ENCODE peak calls at places on chromosomes 4 and X, in nine cellular contexts. T, K, X, G, V, Z, R, A and Y are unnamed samples. For H3K4me1, the result is how much of the 10 kb centered on the place peaks cover.

GRCh38 chr4:154911097-154911496 is 130.0 kb downstream of the RBM46 start:
- DNase-seq in T (no peak), R (no peak), V (peak), Z (no peak), G (peak), K (no peak), X (peak), A (no peak), Y (no peak)

GRCh38 chr4:98610926-98611325 is 47.5 kb downstream of the TSPAN5 start:
- DNase-seq in T (no peak), V (no peak), G (no peak), R (no peak), X (no peak), A (no peak), K (no peak), Z (no peak), Y (no peak)

GRCh38 chrX:39766882-39767281 is 330.9 kb downstream of the BCOR start:
- DNase-seq in Z (no peak), X (no peak), A (no peak), K (no peak), G (no peak), T (no peak), R (no peak), V (no peak), Y (no peak)

GRCh38 chrX:54494970-54495813 is 842 bp downstream of the FGD1 start:
- DNase-seq in R (no peak), T (no peak), A (peak), G (no peak), K (no peak), V (peak), Z (no peak), X (peak), Y (no peak)

GRCh38 chr4:129994715-129995114 is 898.8 kb downstream of the C4orf33 start:
- DNase-seq in T (no peak), X (no peak), R (no peak), A (no peak), K (no peak), G (no peak), V (no peak), Z (no peak), Y (no peak)

GRCh38 chr4:8689741-8690140 is 97.2 kb downstream of the CPZ start:
- DNase-seq in R (no peak), K (peak), A (no peak), X (no peak), G (no peak), V (no peak), Z (no peak), T (no peak), Y (no peak)

GRCh38 chrX:39550795-39551361 is 546.9 kb downstream of the BCOR start:
- DNase-seq in K (no peak), X (no peak), V (no peak), A (no peak), R (no peak), Z (no peak), G (peak), T (no peak), Y (no peak)

GRCh38 chr4:4845027-4845426 is 14.4 kb upstream of the MSX1 start:
- DNase-seq in X (no peak), Z (no peak), A (no peak), V (no peak), K (no peak), R (no peak), T (no peak), G (no peak), Y (no peak)

GRCh38 chr4:40490481-40490880 is 139.2 kb downstream of the RBM47 start:
- DNase-seq in R (no peak), Z (no peak), X (no peak), T (no peak), G (no peak), V (no peak), A (no peak), K (no peak), Y (no peak)

GRCh38 chr4:121998024-121998423 is 46.2 kb upstream of the TRPC3 start:
- DNase-seq in A (no peak), Z (no peak), T (no peak), X (peak), K (no peak), G (peak), V (peak), R (no peak), Y (peak)

GRCh38 chrX:141839856-141840255 is 1.7 kb downstream of the MAGEC3 start:
- DNase-seq in T (no peak), R (no peak), Z (no peak), X (peak), A (no peak), G (no peak), V (no peak), K (no peak), Y (no peak)

GRCh38 chr4:186808635-186809018 is 85.0 kb upstream of the FAT1 start:
- DNase-seq in X (peak), G (no peak), A (no peak), R (no peak), V (no peak), T (no peak), Z (no peak), K (no peak), Y (no peak)

GRCh38 chrX:138034136-138034535 is 468.2 kb downstream of the ZIC3 start:
- DNase-seq in V (peak), X (peak), K (no peak), G (peak), Z (no peak), A (no peak), T (no peak), R (no peak), Y (no peak)

GRCh38 chr4:145153181-145153903 is 27.0 kb downstream of the OTUD4 start:
- DNase-seq in X (no peak), R (no peak), T (no peak), A (no peak), Z (no peak), K (no peak), G (no peak), V (no peak), Y (no peak)

GRCh38 chrX:16826207-16826606 is 39.9 kb downstream of the TXLNG start:
- DNase-seq in V (no peak), R (no peak), K (no peak), A (peak), G (peak), X (peak), T (peak), Z (no peak), Y (no peak)

DNA sequence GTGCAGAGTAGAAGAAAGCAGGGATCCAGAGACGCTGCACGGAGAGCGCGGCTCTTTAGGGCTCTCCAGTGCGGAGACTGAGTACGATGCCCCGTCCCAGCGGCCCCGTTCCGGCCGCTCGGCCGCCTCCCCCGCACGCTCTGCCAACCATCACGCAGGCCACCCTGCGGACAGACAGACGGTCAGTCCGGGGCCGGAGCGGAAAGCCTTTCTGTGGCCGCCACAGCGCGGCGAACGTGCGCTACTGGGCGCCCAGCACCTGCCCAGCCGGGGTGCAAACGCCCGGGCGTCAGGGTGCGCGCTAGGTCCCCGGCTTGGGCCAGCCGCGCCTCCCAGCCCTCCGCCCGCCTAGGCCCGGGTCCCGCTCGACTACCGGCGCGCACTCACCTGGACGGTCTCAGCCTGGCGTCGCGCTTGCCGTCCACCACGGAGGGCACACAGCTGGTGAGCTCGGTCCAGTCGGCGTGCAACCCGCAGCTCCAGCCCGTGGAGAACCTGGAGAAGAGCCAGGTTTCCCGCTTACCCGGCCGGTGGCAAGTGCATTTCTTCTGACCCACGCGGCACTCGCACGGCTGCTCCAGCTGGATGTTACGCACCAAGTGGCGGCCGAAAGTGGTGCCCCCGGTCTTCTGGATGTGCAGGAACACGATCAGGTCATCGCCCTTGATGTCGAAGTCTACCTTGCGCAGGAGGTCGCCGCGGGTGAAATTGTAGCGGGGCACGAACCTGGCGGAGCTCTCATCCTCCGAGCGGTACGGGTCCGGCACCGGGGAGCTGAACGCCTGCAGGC is 1.8 kb downstream of the HS6ST2 start:
- DNase-seq in G (no peak), T (no peak), V (peak), A (no peak), Z (no peak), R (no peak), K (no peak), X (no peak), Y (no peak)
- H3K4me3 ChIP-seq in G (no peak), T (no peak), V (peak), A (no peak), Z (no peak), R (peak), K (peak), X (peak), Y (no peak)

DNA sequence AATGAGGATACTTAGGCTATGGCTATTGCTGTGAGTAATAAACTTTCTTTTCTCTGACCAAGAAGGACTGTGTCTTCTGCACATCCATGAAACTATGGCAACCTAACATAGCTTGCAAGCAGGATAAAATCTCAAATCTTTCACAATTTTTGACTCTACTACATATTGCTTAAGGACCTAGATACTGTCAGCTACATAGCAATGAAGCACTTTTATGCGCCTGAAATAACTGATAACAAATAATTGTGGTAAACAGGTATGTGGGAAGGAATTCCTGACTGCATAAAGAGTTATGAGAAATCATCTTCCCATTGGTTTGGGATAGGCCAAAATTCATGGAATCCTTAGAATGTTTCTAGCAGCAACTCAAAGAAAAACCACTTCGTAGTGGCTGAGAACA is 41.2 kb upstream of the PDGFC start:
- DNase-seq in X (peak), A (peak), V (no peak), K (no peak), T (no peak), R (no peak), Z (no peak), G (peak), Y (no peak)
- H3K4me1 ChIP-seq in X (under half), A (under half), V (under half), K (under half), T (under half), R (under half), Z (under half), G (under half), Y (under half)

GRCh38 chrX:136766785-136767103 is 14.0 kb downstream of the ARHGEF6 start:
- DNase-seq in T (no peak), V (peak), X (no peak), R (no peak), K (no peak), G (no peak), A (no peak), Z (no peak), Y (no peak)

GRCh38 chrX:136765957-136766356 is 14.8 kb downstream of the ARHGEF6 start:
- DNase-seq in X (no peak), V (no peak), G (peak), K (no peak), T (no peak), Z (no peak), R (no peak), A (no peak), Y (no peak)

GRCh38 chrX:136764206-136764605 is 16.5 kb downstream of the ARHGEF6 start:
- DNase-seq in A (no peak), Z (no peak), K (no peak), T (no peak), X (no peak), G (no peak), R (no peak), V (no peak), Y (no peak)

GRCh38 chrX:136767104-136767941 is 13.4 kb downstream of the ARHGEF6 start:
- DNase-seq in X (peak), T (peak), Z (no peak), G (peak), V (peak), K (no peak), R (peak), A (peak), Y (peak)

GRCh38 chrX:136768469-136769084 is 12.2 kb downstream of the ARHGEF6 start:
- DNase-seq in Z (no peak), V (no peak), A (peak), K (no peak), G (peak), T (no peak), R (peak), X (peak), Y (peak)
- H3K4me3 ChIP-seq in Z (peak), V (peak), A (no peak), K (peak), G (no peak), T (peak), R (no peak), X (peak), Y (peak)

GRCh38 chr4:3485011-3485881 is 22.1 kb downstream of the DOK7 start:
- DNase-seq in R (no peak), A (no peak), G (no peak), X (peak), Z (no peak), K (no peak), T (no peak), V (no peak), Y (no peak)

GRCh38 chr4:3488791-3489190 is 25.7 kb downstream of the DOK7 start:
- DNase-seq in V (no peak), R (no peak), T (no peak), K (no peak), G (no peak), A (no peak), Z (no peak), X (no peak), Y (no peak)

GRCh38 chr4:3487861-3488260 is 24.8 kb downstream of the DOK7 start:
- DNase-seq in T (no peak), R (no peak), A (no peak), V (no peak), K (no peak), Z (no peak), G (no peak), X (no peak), Y (no peak)

GRCh38 chr4:3485882-3486555 is 22.9 kb downstream of the DOK7 start:
- DNase-seq in X (no peak), Z (no peak), A (no peak), V (no peak), T (no peak), R (no peak), K (no peak), G (no peak), Y (no peak)

GRCh38 chr4:3486556-3487270 is 23.6 kb downstream of the DOK7 start:
- DNase-seq in X (no peak), Z (no peak), R (no peak), A (no peak), T (no peak), V (no peak), K (no peak), G (peak), Y (no peak)
- H3K4me1 ChIP-seq in X (under half), Z (under half), R (under half), A (under half), T (under half), V (under half), K (under half), G (under half), Y (under half)